ENCODE peak calls at places on chromosomes 1 and 21, in eight cellular contexts. K is activated T-helper 1 cell treated with Interleukin-2 at 50 U/mL for 16 hours; B is suprapubic skin; W is NCI-H1694 treated with DMSO at 0.1 percent for 48 hours; L is AG09319; T is CD4-positive, alpha-beta T cell; V is HTR-8/SVneo; C is activated CD4-positive, alpha-beta T cell treated with anti-CD3 and anti-CD28 coated beads for 4 hours. P is an unnamed sample.

GRCh38 chr1:181791721-181792120 is 269.8 kb downstream of the ZNF648 start:
- DNase-seq in K (no peak), B (no peak), W (no peak), L (no peak), T (no peak), V (no peak), C (no peak), P (no peak)

GRCh38 chr1:25996966-25997758 is 701 bp downstream of the PAFAH2 start:
- DNase-seq in K (no peak), B (no peak), W (peak; percentile 33), L (no peak), T (no peak), V (no peak), C (no peak), P (no peak)

GRCh38 chr1:66733348-66734017 is 18.8 kb upstream of the DYNLT5 start:
- DNase-seq in K (no peak), B (no peak), W (no peak), L (no peak), T (no peak), V (no peak), C (no peak), P (no peak)

GRCh38 chr1:70034403-70034802 is 171.0 kb downstream of the LRRC40 start:
- DNase-seq in K (no peak), B (no peak), W (no peak), L (no peak), T (no peak), V (peak; percentile 36), C (no peak), P (peak; percentile 78)

GRCh38 chr1:244436336-244437102 is 15.2 kb downstream of the ADSS2 start:
- DNase-seq in K (no peak), B (no peak), W (no peak), L (no peak), T (no peak), V (no peak), C (no peak), P (no peak)

GRCh38 chr1:156766288-156767100 is 841 bp upstream of the PRCC start:
- DNase-seq in K (no peak), B (peak; percentile 29), W (no peak), L (no peak), T (no peak), V (no peak), C (no peak), P (no peak)

GRCh38 chr1:164712131-164713031 is 153.4 kb downstream of the PBX1 start:
- DNase-seq in K (no peak), B (no peak), W (peak; percentile 39), L (no peak), T (no peak), V (no peak), C (no peak), P (no peak)

GRCh38 chr1:154869351-154870116 is 547 bp downstream of the KCNN3 start:
- DNase-seq in K (no peak), B (no peak), W (no peak), L (no peak), T (no peak), V (no peak), C (no peak), P (no peak)

GRCh38 chr1:24553931-24554330 is 2.0 kb upstream of the NCMAP start:
- DNase-seq in K (no peak), B (no peak), W (no peak), L (no peak), T (no peak), V (no peak), C (no peak), P (no peak)

GRCh38 chr1:44547361-44547760 is 126.9 kb downstream of the TMEM53 start:
- DNase-seq in K (no peak), B (no peak), W (no peak), L (no peak), T (no peak), V (no peak), C (no peak), P (no peak)

GRCh38 chr1:33718166-33718565 is 145.7 kb upstream of the HMGB4 start:
- DNase-seq in K (no peak), B (no peak), W (no peak), L (no peak), T (no peak), V (no peak), C (no peak), P (no peak)

GRCh38 chr1:208207388-208208131 is 36.6 kb downstream of the PLXNA2 start:
- DNase-seq in K (no peak), B (no peak), W (no peak), L (no peak), T (no peak), V (peak; percentile 83), C (no peak), P (no peak)

GRCh38 chr21:38831526-38832467 is 26.1 kb downstream of the ETS2 start:
- DNase-seq in K (no peak), B (peak; percentile 95), W (no peak), L (peak; percentile 84), T (no peak), V (peak; percentile 72), C (peak; percentile 31), P (no peak)

GRCh38 chr1:85836736-85837135 is 128.5 kb upstream of the ZNHIT6 start:
- DNase-seq in K (no peak), B (no peak), W (no peak), L (no peak), T (no peak), V (no peak), C (no peak), P (no peak)

GRCh38 chr1:159318784-159319551 is 16.8 kb downstream of the FCER1A start:
- DNase-seq in K (no peak), B (no peak), W (no peak), L (no peak), T (no peak), V (no peak), C (no peak), P (no peak)

GRCh38 chr1:16013220-16013907 is 4.5 kb downstream of the HSPB7 start:
- DNase-seq in K (no peak), B (no peak), W (no peak), L (no peak), T (peak; percentile 26), V (peak; percentile 59), C (peak; percentile 69), P (no peak)

GRCh38 chr1:91166106-91166712 is 144.4 kb upstream of the ZNF644 start:
- DNase-seq in K (peak; percentile 15), B (no peak), W (peak; percentile 77), L (peak; percentile 4), T (peak; percentile 15), V (peak; percentile 50), C (peak; percentile 19), P (peak; percentile 66)

GRCh38 chr1:179952181-179952580 is 2.4 kb upstream of the CEP350 start:
- DNase-seq in K (no peak), B (no peak), W (no peak), L (no peak), T (no peak), V (no peak), C (no peak), P (no peak)

GRCh38 chr1:212040629-212041028 is 5.1 kb downstream of the DTL start:
- DNase-seq in K (no peak), B (no peak), W (no peak), L (no peak), T (no peak), V (no peak), C (no peak), P (no peak)

GRCh38 chr1:167483790-167484189 is 34.5 kb downstream of the CD247 start:
- DNase-seq in K (no peak), B (no peak), W (no peak), L (no peak), T (no peak), V (no peak), C (no peak), P (no peak)

GRCh38 chr1:183593356-183593755 is 3.1 kb upstream of the NCF2 start:
- DNase-seq in K (no peak), B (no peak), W (no peak), L (no peak), T (no peak), V (no peak), C (no peak), P (no peak)

P was measured in NT2/D1.